ENCODE peak calls at places on chromosomes 6 and 20, in four cellular contexts. One of them, this sample, is unnamed.

GRCh38 chr6:164183556-164184123 is 769.1 kb downstream of the QKI start:
- DNase-seq in GM12878: no peak
- DNase-seq in K562: no peak
- DNase-seq in A549: no peak
- DNase-seq in this sample: no peak

GRCh38 chr6:21163110-21163837 is 430.3 kb upstream of the SOX4 start:
- DNase-seq in A549: no peak
- DNase-seq in K562: no peak
- DNase-seq in GM12878: no peak
- DNase-seq in this sample: peak; percentile 79

GRCh38 chr6:14128017-14128416 is 10.4 kb downstream of the CD83 start:
- DNase-seq in GM12878: no peak
- DNase-seq in K562: peak; percentile 37
- DNase-seq in A549: no peak
- DNase-seq in this sample: no peak

GRCh38 chr6:108651781-108652227 is 91.1 kb downstream of the FOXO3 start:
- DNase-seq in GM12878: no peak
- DNase-seq in A549: no peak
- DNase-seq in K562: no peak
- DNase-seq in this sample: peak; percentile 92

GRCh38 chr6:106799008-106799952 is 169.9 kb downstream of the QRSL1 start:
- DNase-seq in K562: no peak
- DNase-seq in A549: peak; percentile 47
- DNase-seq in GM12878: peak; percentile 25
- DNase-seq in this sample: peak; percentile 26

GRCh38 chr20:8790442-8791074 is 278.3 kb upstream of the PLCB4 start:
- DNase-seq in GM12878: no peak
- DNase-seq in A549: peak; percentile 63
- DNase-seq in K562: peak; percentile 19
- DNase-seq in this sample: peak; percentile 60

GRCh38 chr6:82248233-82248735 is 740 bp upstream of the IBTK start:
- DNase-seq in GM12878: no peak
- DNase-seq in K562: no peak
- DNase-seq in A549: peak; percentile 92
- DNase-seq in this sample: peak; percentile 65

GRCh38 chr20:768426-768978 is at the start of gene SLC52A3:
- DNase-seq in GM12878: no peak
- DNase-seq in K562: peak; percentile 49
- DNase-seq in A549: peak; percentile 79
- DNase-seq in this sample: no peak

GRCh38 chr6:151452750-151453427 is 963 bp upstream of the RMND1 start:
- DNase-seq in A549: no peak
- DNase-seq in GM12878: no peak
- DNase-seq in K562: no peak
- DNase-seq in this sample: no peak

GRCh38 chr6:170293411-170293844 is 2.5 kb upstream of the DLL1 start:
- DNase-seq in K562: no peak
- DNase-seq in GM12878: no peak
- DNase-seq in A549: no peak
- DNase-seq in this sample: no peak

GRCh38 chr20:52200870-52201269 is 9.3 kb upstream of the ZFP64 start:
- DNase-seq in GM12878: no peak
- DNase-seq in A549: no peak
- DNase-seq in K562: no peak
- DNase-seq in this sample: peak; percentile 8

GRCh38 chr6:27829453-27830211 is 82.6 kb downstream of the OR2B2 start:
- DNase-seq in GM12878: no peak
- DNase-seq in K562: no peak
- DNase-seq in A549: no peak
- DNase-seq in this sample: peak; percentile 45

GRCh38 chr6:111663692-111664564 is 58.2 kb upstream of the TRAF3IP2 start:
- DNase-seq in GM12878: no peak
- DNase-seq in K562: peak; percentile 25
- DNase-seq in A549: no peak
- DNase-seq in this sample: peak; percentile 38

GRCh38 chr20:37384683-37385174 is 38.8 kb downstream of the SRC start:
- DNase-seq in K562: peak; percentile 89
- DNase-seq in GM12878: no peak
- DNase-seq in A549: peak; percentile 79
- DNase-seq in this sample: peak; percentile 38

GRCh38 chr6:128570439-128571063 is 50.2 kb upstream of the PTPRK start:
- DNase-seq in K562: no peak
- DNase-seq in GM12878: no peak
- DNase-seq in A549: no peak
- DNase-seq in this sample: no peak

GRCh38 chr6:47413752-47414516 is 63.7 kb upstream of the CD2AP start:
- DNase-seq in A549: peak; percentile 73
- DNase-seq in K562: peak; percentile 70
- DNase-seq in GM12878: peak; percentile 60
- DNase-seq in this sample: peak; percentile 69

GRCh38 chr6:10954590-10955010 is 67.7 kb downstream of the SYCP2L start:
- DNase-seq in K562: peak; percentile 79
- DNase-seq in A549: peak; percentile 76
- DNase-seq in GM12878: peak; percentile 31
- DNase-seq in this sample: peak; percentile 77

GRCh38 chr6:10800810-10801209 is 37.5 kb downstream of the MAK start:
- DNase-seq in K562: no peak
- DNase-seq in A549: peak; percentile 47
- DNase-seq in GM12878: no peak
- DNase-seq in this sample: peak; percentile 60

GRCh38 chr6:56475736-56476457 is 166.8 kb downstream of the DST start:
- DNase-seq in A549: no peak
- DNase-seq in K562: no peak
- DNase-seq in GM12878: no peak
- DNase-seq in this sample: peak; percentile 71
- TF ChIP-seq SMC3 in A549: no peak
- TF ChIP-seq SMC3 in K562: no peak
- TF ChIP-seq SMC3 in GM12878: no peak
- TF ChIP-seq SMC3 in this sample: no peak

GRCh38 chr6:115216835-115217234 is 843.9 kb downstream of the FRK start:
- DNase-seq in GM12878: no peak
- DNase-seq in K562: no peak
- DNase-seq in A549: no peak
- DNase-seq in this sample: no peak

GRCh38 chr6:115219645-115220044 is 841.0 kb downstream of the FRK start:
- DNase-seq in A549: no peak
- DNase-seq in GM12878: no peak
- DNase-seq in K562: no peak
- DNase-seq in this sample: no peak

GRCh38 chr6:115214283-115214682 is 846.4 kb downstream of the FRK start:
- DNase-seq in GM12878: no peak
- DNase-seq in A549: no peak
- DNase-seq in K562: no peak
- DNase-seq in this sample: no peak
- TF ChIP-seq POLR2A in GM12878: no peak
- TF ChIP-seq POLR2A in A549: no peak
- TF ChIP-seq POLR2A in K562: no peak
- TF ChIP-seq POLR2A in this sample: no peak

DNA sequence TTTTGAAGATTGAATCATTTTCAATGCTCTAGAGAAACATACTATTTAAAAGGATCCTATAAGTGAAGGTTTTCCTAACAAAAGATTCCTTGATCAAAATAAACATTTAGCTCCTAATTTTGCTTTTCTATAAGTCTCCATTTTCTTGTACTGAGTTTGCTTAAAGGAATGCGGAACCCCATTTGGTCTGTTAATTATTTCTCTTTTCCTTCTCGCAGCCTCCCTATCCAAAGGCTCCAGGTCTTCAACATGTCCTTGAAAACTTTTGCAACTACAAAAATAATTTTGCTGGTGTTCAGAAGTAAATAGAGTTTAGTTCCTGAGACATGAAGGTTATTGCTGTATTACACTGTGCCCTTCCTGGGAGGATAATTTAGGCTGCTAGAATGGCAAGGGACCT is 8.3 kb upstream of the NPEPL1 start:
- DNase-seq in A549: no peak
- DNase-seq in K562: no peak
- DNase-seq in GM12878: no peak
- DNase-seq in this sample: no peak
- TF ChIP-seq ELK1 in A549: no peak
- TF ChIP-seq ELK1 in K562: no peak
- TF ChIP-seq ELK1 in GM12878: no peak
- TF ChIP-seq ELK1 in this sample: no peak

DNA sequence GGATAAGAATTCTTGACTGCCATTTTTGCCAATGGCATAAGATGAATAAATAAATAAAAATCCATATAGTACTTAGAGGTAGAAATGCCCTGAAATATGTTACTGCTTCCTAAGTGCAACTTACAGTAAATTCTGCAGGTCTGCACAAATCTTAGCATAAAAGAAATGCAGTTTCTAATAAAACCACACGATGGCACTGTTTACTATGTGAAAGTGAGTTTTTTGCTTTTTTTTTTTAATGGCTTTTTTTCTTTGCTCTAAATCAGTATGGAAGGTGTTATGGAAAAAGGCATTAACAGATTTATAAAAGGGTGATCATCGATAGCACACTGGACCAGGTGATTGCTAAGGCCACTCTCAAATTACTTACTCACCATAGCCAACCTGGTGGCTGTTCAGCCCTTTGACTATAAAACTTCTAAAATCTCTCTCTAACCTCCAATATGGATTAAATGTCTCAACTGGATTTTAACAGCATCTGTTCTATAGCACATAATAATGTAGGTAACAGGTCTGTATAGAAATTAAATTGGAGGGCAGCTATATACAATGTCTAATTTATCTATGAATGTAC is 45.8 kb downstream of the AHI1 start:
- DNase-seq in K562: peak; percentile 20
- DNase-seq in GM12878: no peak
- DNase-seq in A549: peak; percentile 32
- DNase-seq in this sample: peak; percentile 43
- TF ChIP-seq SMC3 in K562: no peak
- TF ChIP-seq SMC3 in GM12878: peak; percentile 65
- TF ChIP-seq SMC3 in A549: peak; percentile 41
- TF ChIP-seq SMC3 in this sample: peak; percentile 48

DNA sequence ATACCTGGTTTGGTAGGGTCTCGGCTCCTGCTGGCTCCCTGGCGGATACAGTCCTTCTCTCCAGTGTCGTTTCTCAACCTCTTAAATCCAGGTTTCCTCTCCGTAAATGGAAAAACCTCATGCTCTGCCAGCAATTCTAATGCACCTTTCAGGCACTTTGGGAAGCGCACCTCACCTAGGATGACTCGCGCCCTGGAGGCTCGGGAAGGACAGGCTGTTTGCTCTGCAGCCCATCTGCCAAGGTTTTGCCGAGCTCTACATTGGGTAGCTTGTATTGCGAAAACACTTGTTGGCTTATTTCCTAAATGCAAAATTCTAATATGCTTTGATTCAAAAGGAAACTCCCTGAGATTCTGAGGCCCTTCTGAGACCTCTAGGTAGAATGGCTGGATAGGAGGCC is 102.6 kb upstream of the MLN start:
- DNase-seq in K562: no peak
- DNase-seq in GM12878: no peak
- DNase-seq in A549: no peak
- DNase-seq in this sample: no peak
- TF ChIP-seq POLR2A in K562: no peak
- TF ChIP-seq POLR2A in GM12878: no peak
- TF ChIP-seq POLR2A in A549: no peak
- TF ChIP-seq POLR2A in this sample: no peak

GRCh38 chr6:97203343-97203742 is 79.7 kb downstream of the MMS22L start:
- DNase-seq in K562: no peak
- DNase-seq in A549: no peak
- DNase-seq in GM12878: no peak
- DNase-seq in this sample: peak; percentile 53
- TF ChIP-seq ELK1 in K562: no peak
- TF ChIP-seq ELK1 in A549: no peak
- TF ChIP-seq ELK1 in GM12878: no peak
- TF ChIP-seq ELK1 in this sample: no peak

DNA sequence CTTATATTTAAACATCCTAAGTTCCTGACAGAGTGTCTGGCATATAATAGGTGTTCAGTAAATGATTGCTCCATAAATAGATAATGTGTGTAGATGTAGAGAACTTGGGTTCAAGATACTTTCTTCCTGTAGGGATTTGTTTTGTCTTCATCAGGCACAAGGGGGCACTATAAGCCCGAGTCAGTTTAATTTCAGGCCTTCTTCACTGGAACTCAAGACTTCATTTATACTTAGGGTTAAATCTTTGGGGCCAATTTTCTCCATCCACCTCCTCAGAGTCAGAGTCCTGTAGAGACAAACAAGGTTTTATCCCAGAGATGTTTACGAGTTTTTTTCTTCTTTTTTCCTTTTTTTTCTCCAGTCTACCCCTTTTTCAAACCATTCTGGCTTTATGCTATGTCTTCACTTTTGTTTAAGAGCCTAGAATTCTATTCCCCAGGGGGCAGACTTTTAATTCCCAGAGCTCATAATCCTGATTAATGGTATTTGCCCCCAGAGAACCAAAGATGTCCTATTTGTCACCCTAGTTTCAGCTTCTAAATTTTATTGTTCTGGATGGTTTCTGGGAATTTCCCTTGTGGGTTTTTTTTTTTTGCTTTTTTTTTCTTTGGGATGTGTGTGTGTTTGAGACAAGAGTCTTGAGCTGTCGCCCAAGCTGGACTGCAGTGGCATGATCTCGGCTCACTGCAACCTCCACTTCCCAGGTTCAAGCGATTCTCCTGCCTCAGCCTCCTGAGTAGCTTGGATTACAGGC is 88.4 kb downstream of the HFE start:
- DNase-seq in GM12878: no peak
- DNase-seq in A549: peak; percentile 72
- DNase-seq in K562: peak; percentile 68
- DNase-seq in this sample: peak; percentile 75
- TF ChIP-seq SMC3 in GM12878: peak; percentile 51
- TF ChIP-seq SMC3 in A549: peak; percentile 42
- TF ChIP-seq SMC3 in K562: peak; percentile 29
- TF ChIP-seq SMC3 in this sample: peak; percentile 60

GRCh38 chr6:53793318-53793975 is 1.4 kb upstream of the LRRC1 start:
- DNase-seq in GM12878: no peak
- DNase-seq in A549: peak; percentile 67
- DNase-seq in K562: no peak
- DNase-seq in this sample: peak; percentile 61
- TF ChIP-seq POLR2A in GM12878: no peak
- TF ChIP-seq POLR2A in A549: no peak
- TF ChIP-seq POLR2A in K562: no peak
- TF ChIP-seq POLR2A in this sample: no peak

GRCh38 chr20:45028424-45029136 is 62.3 kb downstream of the STK4 start:
- DNase-seq in K562: no peak
- DNase-seq in A549: no peak
- DNase-seq in GM12878: no peak
- DNase-seq in this sample: no peak
- TF ChIP-seq ELK1 in K562: no peak
- TF ChIP-seq ELK1 in A549: no peak
- TF ChIP-seq ELK1 in GM12878: no peak
- TF ChIP-seq ELK1 in this sample: no peak

GRCh38 chr6:129932321-129932720 is 71.2 kb upstream of the TMEM244 start:
- DNase-seq in A549: no peak
- DNase-seq in GM12878: no peak
- DNase-seq in K562: no peak
- DNase-seq in this sample: no peak

GRCh38 chr6:129923520-129923919 is 62.4 kb upstream of the TMEM244 start:
- DNase-seq in GM12878: no peak
- DNase-seq in A549: no peak
- DNase-seq in K562: no peak
- DNase-seq in this sample: peak; percentile 81

DNA sequence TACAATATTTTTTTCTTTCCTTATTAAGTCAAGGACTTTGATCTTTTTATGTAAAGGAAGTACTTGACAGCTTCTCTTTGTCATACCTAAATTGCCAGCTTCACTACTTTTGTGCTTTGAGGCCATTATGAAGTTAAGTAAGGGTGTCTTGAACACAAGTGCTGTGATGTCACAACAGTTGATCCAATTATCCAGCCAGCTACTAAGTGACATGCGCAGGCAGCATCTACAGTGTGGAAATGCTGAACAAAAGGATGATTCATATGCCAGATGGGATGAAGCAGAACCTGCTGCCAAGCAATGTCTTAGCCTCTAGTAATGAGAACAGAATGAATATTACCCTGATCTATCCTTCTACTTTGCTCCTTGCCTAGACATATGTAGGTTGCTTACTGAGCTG is 68.3 kb upstream of the TMEM244 start:
- DNase-seq in A549: peak; percentile 13
- DNase-seq in K562: no peak
- DNase-seq in GM12878: no peak
- DNase-seq in this sample: peak; percentile 92
- TF ChIP-seq SMC3 in A549: no peak
- TF ChIP-seq SMC3 in K562: no peak
- TF ChIP-seq SMC3 in GM12878: no peak
- TF ChIP-seq SMC3 in this sample: no peak